ENCODE peak calls at places on chromosomes 13 and 19, in ten cellular contexts. V is glutamatergic neuron, F is progenitor cell of endocrine pancreas, J is GM12864, Q is gastrocnemius medialis, Z is activated B cell treated with CpG ODN at 0.5 μM for 24 hours, O is lower leg skin, C is epithelial cell of proximal tubule, T is endothelial cell, R is cardiac fibroblast. D is an unnamed sample.

GRCh38 chr19:17379221-17379631 is 2.1 kb upstream of the PLVAP start:
- DNase-seq in T (peak; percentile 82), V (no peak), Z (no peak), O (no peak), R (no peak), Q (no peak), C (no peak), F (no peak), J (no peak), D (no peak)

GRCh38 chr19:22612316-22612715 is 21.8 kb upstream of the ZNF492 start:
- DNase-seq in O (no peak), T (no peak), Z (no peak), J (no peak), F (no peak), R (no peak), V (no peak), Q (no peak), C (no peak), D (no peak)

GRCh38 chr19:12769689-12770088 is 5.7 kb downstream of the HOOK2 start:
- DNase-seq in Z (peak; percentile 55), V (peak; percentile 69), T (no peak), F (no peak), C (no peak), Q (no peak), R (no peak), O (no peak), J (no peak), D (no peak)

GRCh38 chr13:76887070-76887563 is 912 bp upstream of the KCTD12 start:
- DNase-seq in Z (no peak), C (no peak), O (no peak), Q (no peak), V (peak; percentile 34), T (peak; percentile 12), R (no peak), F (no peak), J (no peak), D (no peak)

GRCh38 chr19:51137812-51138425 is 4.2 kb upstream of the SIGLEC7 start:
- DNase-seq in C (no peak), O (no peak), V (no peak), Q (no peak), T (no peak), J (no peak), Z (no peak), F (no peak), R (no peak), D (no peak)

GRCh38 chr19:12754465-12755196 is 3.0 kb downstream of the BEST2 start:
- DNase-seq in T (no peak), J (no peak), Q (no peak), F (no peak), V (no peak), C (no peak), R (no peak), O (no peak), Z (no peak), D (no peak)

GRCh38 chr19:498591-498950 is 2.3 kb downstream of the MADCAM1 start:
- DNase-seq in Z (no peak), F (no peak), J (no peak), O (no peak), R (no peak), C (no peak), V (no peak), Q (no peak), T (no peak), D (no peak)

GRCh38 chr19:2942928-2943640 is 1.7 kb downstream of the ZNF77 start:
- DNase-seq in V (no peak), F (no peak), O (no peak), T (no peak), R (no peak), Q (no peak), Z (no peak), C (no peak), J (no peak), D (no peak)

GRCh38 chr13:34863360-34864135 is 78.5 kb upstream of the NBEA start:
- DNase-seq in F (no peak), V (no peak), Q (no peak), J (no peak), C (peak; percentile 94), O (no peak), Z (no peak), R (peak; percentile 57), T (no peak), D (no peak)

GRCh38 chr19:991174-991931 is 7.2 kb downstream of the WDR18 start:
- DNase-seq in F (no peak), Q (no peak), O (no peak), V (peak; percentile 66), Z (no peak), J (no peak), C (no peak), R (peak; percentile 64), T (peak; percentile 60), D (peak; percentile 69)

GRCh38 chr13:37995052-37995451 is 125.5 kb upstream of the TRPC4 start:
- DNase-seq in V (no peak), J (no peak), Z (no peak), O (no peak), T (peak; percentile 17), C (no peak), R (peak; percentile 36), F (no peak), Q (no peak), D (no peak)

GRCh38 chr13:33205804-33206221 is 79.7 kb downstream of the STARD13 start:
- DNase-seq in Q (no peak), T (peak; percentile 28), F (no peak), O (no peak), R (peak; percentile 39), Z (no peak), J (no peak), C (no peak), V (no peak), D (no peak)

GRCh38 chr19:11464333-11465265 is 16.2 kb downstream of the ELAVL3 start:
- DNase-seq in Z (no peak), R (no peak), C (no peak), V (no peak), J (no peak), O (no peak), F (no peak), T (no peak), Q (no peak), D (no peak)

GRCh38 chr13:32039056-32039455 is 7.5 kb downstream of the FRY start:
- DNase-seq in J (no peak), Q (no peak), O (no peak), R (no peak), C (no peak), Z (no peak), T (no peak), V (no peak), F (no peak), D (no peak)

DNA sequence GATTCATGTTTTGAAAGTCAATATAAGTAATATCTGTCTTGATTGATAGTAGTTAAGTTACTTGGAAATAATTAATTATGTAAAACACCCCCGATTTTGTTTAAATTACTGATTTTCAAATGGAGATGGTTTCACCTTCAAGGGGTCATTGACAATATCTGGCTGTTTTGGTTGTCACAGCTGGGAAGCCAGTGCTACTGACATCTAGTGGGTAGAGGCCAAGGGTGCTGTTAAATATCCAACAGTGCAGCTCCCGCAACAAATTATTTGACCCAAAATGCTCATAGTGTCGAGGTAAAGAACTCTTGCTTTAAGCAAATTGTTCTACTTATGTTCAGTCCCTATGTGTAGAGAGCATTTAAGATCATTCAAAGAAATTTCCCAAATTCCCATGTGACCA is 50.6 kb upstream of the PCDH20 start:
- DNase-seq in R (no peak), J (no peak), C (no peak), Z (no peak), F (no peak), O (no peak), V (no peak), Q (no peak), T (peak; percentile 27), D (no peak)
- TF ChIP-seq CTCF in R (no peak), J (no peak), C (peak; percentile 67), Z (no peak), F (peak; percentile 46), O (no peak), V (no peak), Q (no peak), T (no peak), D (no peak)

GRCh38 chr13:86655561-86655960 is 856.3 kb upstream of the SLITRK6 start:
- DNase-seq in J (no peak), R (no peak), F (no peak), V (no peak), T (no peak), Z (no peak), O (no peak), C (no peak), Q (no peak), D (no peak)

GRCh38 chr13:86665842-86666241 is 866.6 kb upstream of the SLITRK6 start:
- DNase-seq in R (no peak), Z (no peak), O (no peak), F (no peak), T (no peak), C (no peak), V (no peak), Q (no peak), J (no peak), D (no peak)

DNA sequence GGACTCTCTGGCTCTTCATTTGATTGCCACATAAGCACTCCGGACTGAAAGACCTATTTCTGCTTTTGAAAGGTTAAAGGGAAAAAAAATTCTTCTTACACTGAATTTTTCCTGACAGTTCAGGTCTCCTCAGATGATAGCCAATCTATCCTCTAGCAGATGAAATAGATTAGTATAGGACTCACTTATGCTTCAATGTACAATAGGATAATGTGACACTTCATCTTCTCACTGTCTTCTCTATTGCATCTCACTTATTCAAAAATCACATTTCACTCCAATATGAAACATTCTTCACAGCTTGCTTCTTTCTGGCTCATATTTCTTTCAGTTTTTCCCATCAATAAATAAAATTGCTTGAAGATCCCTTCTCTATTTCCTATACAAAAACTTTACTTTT is 860.9 kb upstream of the SLITRK6 start:
- DNase-seq in R (no peak), Q (no peak), O (no peak), F (no peak), Z (no peak), C (no peak), V (no peak), T (no peak), J (no peak), D (no peak)
- TF ChIP-seq CTCF in R (no peak), Q (no peak), O (no peak), F (no peak), Z (no peak), C (no peak), V (no peak), T (no peak), J (no peak), D (no peak)

GRCh38 chr13:112821340-112822055 is 131.7 kb downstream of the ATP11A start:
- DNase-seq in C (no peak), O (no peak), T (no peak), V (no peak), J (no peak), Z (no peak), Q (no peak), F (no peak), R (no peak), D (no peak)
- TF ChIP-seq CTCF in C (no peak), O (no peak), T (no peak), V (no peak), J (no peak), Z (no peak), Q (no peak), F (no peak), R (no peak), D (no peak)

GRCh38 chr13:22758245-22758644 is 422.5 kb upstream of the SGCG start:
- DNase-seq in T (no peak), O (no peak), J (no peak), V (no peak), Z (no peak), R (no peak), F (no peak), C (no peak), Q (no peak), D (no peak)

GRCh38 chr13:22761709-22762108 is 419.1 kb upstream of the SGCG start:
- DNase-seq in J (no peak), O (no peak), Q (no peak), C (no peak), Z (no peak), T (no peak), V (no peak), R (no peak), F (no peak), D (no peak)

GRCh38 chr13:22757530-22758120 is 423.2 kb upstream of the SGCG start:
- DNase-seq in O (no peak), R (peak; percentile 20), F (no peak), J (no peak), T (no peak), Q (no peak), Z (no peak), V (no peak), C (no peak), D (no peak)
- TF ChIP-seq CTCF in O (no peak), R (no peak), F (peak; percentile 72), J (peak; percentile 7), T (peak; percentile 51), Q (no peak), Z (no peak), V (no peak), C (peak; percentile 54), D (no peak)